ENCODE peak calls at places on chromosomes 5 and 9, in eight cellular contexts. C, E, I, K, T, R, N and Y are unnamed samples. For H3K4me1, the result is how much of the 10 kb centered on the place peaks cover.

GRCh38 chr5:153629027-153629426 is 138.6 kb downstream of the GRIA1 start:
- DNase-seq in C (no peak), E (peak), I (no peak), K (peak), T (no peak), R (peak), N (peak), Y (peak)

GRCh38 chr5:142611154-142611553 is 74.7 kb downstream of the FGF1 start:
- DNase-seq in C (peak), E (peak), I (peak), K (peak), T (peak), R (peak), N (peak), Y (peak)

GRCh38 chr5:95892784-95893354 is 68.8 kb downstream of the ELL2 start:
- DNase-seq in C (peak), E (peak), I (peak), K (peak), T (no peak), R (peak), N (no peak), Y (peak)

GRCh38 chr9:85726737-85727136 is 15.0 kb downstream of the AGTPBP1 start:
- DNase-seq in C (no peak), E (no peak), I (no peak), K (no peak), T (no peak), R (no peak), N (no peak), Y (no peak)

GRCh38 chr9:128512820-128513219 is 8.3 kb downstream of the GLE1 start:
- DNase-seq in C (no peak), E (no peak), I (no peak), K (no peak), T (no peak), R (no peak), N (no peak), Y (no peak)

GRCh38 chr5:8458038-8458383 is 589.1 kb downstream of the MTRR start:
- DNase-seq in C (peak), E (no peak), I (no peak), K (no peak), T (no peak), R (no peak), N (peak), Y (no peak)

GRCh38 chr9:113570749-113571711 is 107.5 kb downstream of the RGS3 start:
- DNase-seq in C (no peak), E (no peak), I (no peak), K (no peak), T (no peak), R (no peak), N (peak), Y (no peak)

GRCh38 chr9:84879631-84880030 is 210.1 kb downstream of the NTRK2 start:
- DNase-seq in C (no peak), E (no peak), I (no peak), K (no peak), T (no peak), R (no peak), N (no peak), Y (no peak)

GRCh38 chr5:104755806-104756205 is 1193.2 kb upstream of the NUDT12 start:
- DNase-seq in C (no peak), E (no peak), I (no peak), K (no peak), T (no peak), R (no peak), N (no peak), Y (no peak)

GRCh38 chr5:131795879-131796792 is 681 bp downstream of the FNIP1 start:
- DNase-seq in C (peak), E (peak), I (peak), K (no peak), T (peak), R (peak), N (peak), Y (peak)

GRCh38 chr9:91884746-91885687 is 65.0 kb downstream of the ROR2 start:
- DNase-seq in C (no peak), E (no peak), I (no peak), K (no peak), T (no peak), R (no peak), N (no peak), Y (peak)

GRCh38 chr5:73797142-73797530 is 171.1 kb downstream of the ARHGEF28 start:
- DNase-seq in C (no peak), E (no peak), I (no peak), K (no peak), T (no peak), R (no peak), N (no peak), Y (no peak)

GRCh38 chr5:10914741-10915480 is 153.9 kb upstream of the DAP start:
- DNase-seq in C (no peak), E (no peak), I (no peak), K (no peak), T (no peak), R (no peak), N (no peak), Y (no peak)

GRCh38 chr5:172717481-172718195 is 53.4 kb downstream of the DUSP1 start:
- DNase-seq in C (no peak), E (no peak), I (no peak), K (no peak), T (peak), R (no peak), N (no peak), Y (no peak)

GRCh38 chr9:132160802-132161742 is 786 bp upstream of the NTNG2 start:
- DNase-seq in C (no peak), E (peak), I (peak), K (no peak), T (peak), R (peak), N (peak), Y (peak)

GRCh38 chr5:8993031-8993430 is 552.8 kb downstream of the SEMA5A start:
- DNase-seq in C (no peak), E (peak), I (no peak), K (no peak), T (no peak), R (no peak), N (no peak), Y (no peak)

GRCh38 chr5:39955156-39955555 is 530.4 kb upstream of the DAB2 start:
- DNase-seq in C (no peak), E (no peak), I (no peak), K (no peak), T (no peak), R (no peak), N (no peak), Y (no peak)

GRCh38 chr5:57592236-57592635 is 109.6 kb upstream of the ACTBL2 start:
- DNase-seq in C (no peak), E (no peak), I (no peak), K (no peak), T (no peak), R (no peak), N (no peak), Y (no peak)

GRCh38 chr5:75335952-75336624 is 932 bp upstream of the HMGCR start:
- DNase-seq in C (peak), E (peak), I (peak), K (peak), T (no peak), R (peak), N (peak), Y (no peak)

GRCh38 chr5:33470544-33470943 is 29.8 kb downstream of the TARS1 start:
- DNase-seq in C (peak), E (peak), I (peak), K (peak), T (no peak), R (peak), N (no peak), Y (peak)
- TF ChIP-seq CTCF in C (peak), E (peak), I (peak), K (no peak), T (peak), R (peak), N (no peak), Y (peak)

GRCh38 chr5:91820874-91821273 is 437.8 kb upstream of the ARRDC3 start:
- DNase-seq in C (no peak), E (no peak), I (no peak), K (no peak), T (no peak), R (no peak), N (no peak), Y (no peak)

GRCh38 chr5:91816674-91817073 is 433.6 kb upstream of the ARRDC3 start:
- DNase-seq in C (no peak), E (no peak), I (no peak), K (no peak), T (no peak), R (no peak), N (no peak), Y (no peak)
- H3K4me1 ChIP-seq in C (under half), E (under half), I (under half), K (under half), T (under half), R (under half), N (under half), Y (under half)

DNA sequence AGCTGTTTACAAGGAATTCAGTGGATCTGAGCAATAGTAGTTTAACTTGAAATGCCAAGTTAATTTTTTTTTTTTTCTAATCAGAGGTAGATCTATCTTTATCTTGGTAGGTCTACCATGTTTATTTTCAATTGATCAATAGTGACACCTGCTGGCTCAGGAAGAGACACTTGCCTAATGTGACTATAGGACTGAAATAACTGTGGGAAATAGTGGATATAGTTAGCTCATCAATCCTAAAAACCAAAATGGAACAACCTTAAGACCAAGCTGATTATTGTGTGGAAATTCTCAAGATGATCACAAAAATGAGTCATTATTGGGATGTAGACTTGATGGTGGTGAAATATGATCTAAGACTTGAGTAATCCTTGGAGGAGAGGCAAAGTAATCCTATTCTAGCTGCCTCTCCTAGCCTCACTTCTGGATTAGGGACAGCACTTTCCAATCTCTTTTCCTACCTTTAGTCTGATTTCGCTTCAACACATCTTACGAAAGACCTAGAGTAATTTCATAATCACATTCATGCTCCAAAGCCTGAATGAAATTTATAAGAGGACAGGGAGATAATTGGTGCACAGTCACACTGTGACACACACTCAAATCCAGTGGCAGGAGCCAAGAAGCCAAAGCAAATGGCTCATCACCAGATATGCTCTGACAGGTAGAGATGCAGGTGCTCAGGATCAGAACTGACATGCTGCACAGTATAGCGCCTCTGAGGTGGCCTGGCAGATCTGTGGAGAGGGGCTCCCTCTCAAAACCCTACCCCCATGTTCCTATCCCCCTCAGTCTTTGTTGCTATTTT is 156.3 kb downstream of the HMHB1 start:
- DNase-seq in C (no peak), E (peak), I (peak), K (peak), T (no peak), R (peak), N (no peak), Y (no peak)
- TF ChIP-seq CTCF in C (no peak), E (peak), I (peak), K (peak), T (peak), R (peak), N (peak), Y (peak)

GRCh38 chr9:121660367-121660766 is 8.9 kb downstream of the DAB2IP start:
- DNase-seq in C (no peak), E (no peak), I (no peak), K (no peak), T (peak), R (no peak), N (no peak), Y (no peak)

GRCh38 chr9:121662896-121663580 is 11.6 kb downstream of the DAB2IP start:
- DNase-seq in C (no peak), E (no peak), I (no peak), K (no peak), T (peak), R (no peak), N (no peak), Y (peak)

GRCh38 chr9:121662359-121662758 is 10.9 kb downstream of the DAB2IP start:
- DNase-seq in C (no peak), E (no peak), I (no peak), K (no peak), T (no peak), R (no peak), N (no peak), Y (no peak)

GRCh38 chr9:121661328-121661727 is 9.9 kb downstream of the DAB2IP start:
- DNase-seq in C (no peak), E (no peak), I (no peak), K (no peak), T (peak), R (no peak), N (no peak), Y (no peak)

DNA sequence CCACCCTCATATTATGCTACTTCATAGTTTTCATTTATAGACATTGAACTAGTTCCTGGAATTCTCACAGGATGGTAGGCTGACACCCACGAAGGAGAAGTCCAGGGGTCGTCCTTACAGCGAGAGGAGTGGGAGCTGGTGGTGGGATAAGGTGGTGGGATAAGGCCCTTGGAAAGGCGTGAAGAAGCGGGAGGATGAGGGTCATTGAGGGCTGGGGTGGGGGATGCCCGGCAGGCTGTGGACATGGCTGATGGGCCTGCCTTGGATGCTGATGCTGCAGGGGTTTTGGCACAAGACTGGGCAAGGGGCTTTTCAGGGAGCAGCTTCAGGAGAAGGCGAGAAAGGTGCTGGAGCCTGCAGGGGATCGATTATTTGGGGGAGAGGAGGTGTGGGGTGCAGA is 9.4 kb downstream of the DAB2IP start:
- DNase-seq in C (no peak), E (no peak), I (no peak), K (no peak), T (peak), R (no peak), N (no peak), Y (no peak)
- H3K4me1 ChIP-seq in C (under half), E (under half), I (under half), K (under half), T (half or more), R (under half), N (under half), Y (under half)

GRCh38 chr5:24643880-24644279 is 898 bp downstream of the CDH10 start:
- DNase-seq in C (no peak), E (no peak), I (no peak), K (no peak), T (no peak), R (no peak), N (no peak), Y (no peak)

GRCh38 chr5:24643255-24643654 is 1.5 kb downstream of the CDH10 start:
- DNase-seq in C (no peak), E (no peak), I (no peak), K (no peak), T (no peak), R (no peak), N (no peak), Y (no peak)

GRCh38 chr5:24644757-24645156 is at the start of gene CDH10:
- DNase-seq in C (no peak), E (no peak), I (no peak), K (no peak), T (no peak), R (no peak), N (no peak), Y (peak)

GRCh38 chr5:24646915-24647314 is 2.1 kb upstream of the CDH10 start:
- DNase-seq in C (no peak), E (no peak), I (no peak), K (no peak), T (no peak), R (no peak), N (no peak), Y (no peak)

DNA sequence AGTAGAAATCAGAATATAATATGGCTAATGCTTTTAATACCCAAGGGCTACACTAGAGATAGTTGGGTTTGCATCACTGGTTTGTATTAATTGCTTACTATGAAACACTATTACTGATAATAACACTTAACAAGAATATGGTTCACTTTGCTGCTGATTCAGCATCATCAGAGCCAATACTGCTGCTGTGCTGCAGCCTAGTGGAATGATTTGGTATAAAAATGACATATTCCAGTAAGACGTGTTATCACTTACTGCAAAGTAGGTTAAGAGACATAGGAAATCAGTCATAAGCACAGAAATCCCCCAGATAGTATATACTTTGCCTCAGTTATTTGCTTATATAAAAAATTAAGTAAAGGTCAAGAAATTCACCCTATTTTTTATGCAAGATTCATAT is 2.8 kb downstream of the CDH10 start:
- DNase-seq in C (no peak), E (peak), I (no peak), K (no peak), T (no peak), R (peak), N (no peak), Y (peak)
- TF ChIP-seq CTCF in C (peak), E (peak), I (peak), K (no peak), T (peak), R (peak), N (peak), Y (peak)

DNA sequence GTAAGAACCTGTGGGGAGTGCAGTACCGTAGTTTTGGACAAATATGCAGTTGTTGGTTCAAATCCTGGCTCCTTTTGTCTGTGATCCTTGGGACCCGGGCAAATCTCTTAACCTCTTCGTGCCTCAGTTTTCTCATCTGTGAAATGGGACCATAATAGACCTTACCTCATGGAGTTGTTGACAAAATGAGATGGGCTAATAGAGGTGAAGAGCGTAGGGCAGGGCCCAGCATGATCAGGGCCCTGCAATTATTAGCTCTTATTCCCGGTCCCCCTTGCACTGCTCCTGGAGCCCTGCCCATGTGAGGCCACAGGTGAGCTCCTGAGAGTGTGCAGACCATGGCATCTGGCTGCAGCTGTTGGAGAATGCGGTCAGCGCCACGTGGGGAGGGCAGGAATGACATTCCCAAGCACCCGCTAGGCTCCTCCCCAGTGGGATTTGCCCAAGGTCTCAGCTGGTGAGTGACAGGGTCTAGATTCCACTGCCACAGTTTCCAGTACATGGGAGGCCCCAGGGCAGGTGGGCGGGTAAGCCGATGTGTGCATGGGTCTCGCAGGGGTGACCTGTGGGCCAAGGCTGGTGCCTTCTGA is 41.0 kb downstream of the NEK6 start:
- DNase-seq in C (peak), E (no peak), I (no peak), K (no peak), T (no peak), R (no peak), N (no peak), Y (no peak)
- H3K4me1 ChIP-seq in C (under half), E (under half), I (half or more), K (under half), T (under half), R (under half), N (under half), Y (under half)

GRCh38 chr5:68749076-68749475 is 344.7 kb upstream of the SLC30A5 start:
- DNase-seq in C (no peak), E (no peak), I (no peak), K (no peak), T (no peak), R (no peak), N (no peak), Y (no peak)
- TF ChIP-seq CTCF in C (no peak), E (no peak), I (no peak), K (no peak), T (no peak), R (no peak), N (no peak), Y (no peak)

GRCh38 chr9:136525841-136526499 is 19.9 kb downstream of the NOTCH1 start:
- DNase-seq in C (peak), E (no peak), I (no peak), K (no peak), T (no peak), R (no peak), N (peak), Y (peak)
- H3K4me1 ChIP-seq in C (half or more), E (under half), I (half or more), K (under half), T (half or more), R (under half), N (half or more), Y (under half)

GRCh38 chr5:65926276-65926761 is at the start of gene ERBIN:
- DNase-seq in C (peak), E (peak), I (peak), K (no peak), T (peak), R (peak), N (peak), Y (no peak)

GRCh38 chr5:65926893-65927292 is 518 bp downstream of the ERBIN start:
- DNase-seq in C (no peak), E (peak), I (no peak), K (no peak), T (no peak), R (no peak), N (peak), Y (peak)

GRCh38 chr5:65925094-65925600 is 1.2 kb upstream of the ERBIN start:
- DNase-seq in C (peak), E (peak), I (peak), K (no peak), T (peak), R (no peak), N (peak), Y (peak)

GRCh38 chr5:65924366-65925093 is 1.8 kb upstream of the ERBIN start:
- DNase-seq in C (no peak), E (peak), I (no peak), K (no peak), T (no peak), R (peak), N (no peak), Y (no peak)

DNA sequence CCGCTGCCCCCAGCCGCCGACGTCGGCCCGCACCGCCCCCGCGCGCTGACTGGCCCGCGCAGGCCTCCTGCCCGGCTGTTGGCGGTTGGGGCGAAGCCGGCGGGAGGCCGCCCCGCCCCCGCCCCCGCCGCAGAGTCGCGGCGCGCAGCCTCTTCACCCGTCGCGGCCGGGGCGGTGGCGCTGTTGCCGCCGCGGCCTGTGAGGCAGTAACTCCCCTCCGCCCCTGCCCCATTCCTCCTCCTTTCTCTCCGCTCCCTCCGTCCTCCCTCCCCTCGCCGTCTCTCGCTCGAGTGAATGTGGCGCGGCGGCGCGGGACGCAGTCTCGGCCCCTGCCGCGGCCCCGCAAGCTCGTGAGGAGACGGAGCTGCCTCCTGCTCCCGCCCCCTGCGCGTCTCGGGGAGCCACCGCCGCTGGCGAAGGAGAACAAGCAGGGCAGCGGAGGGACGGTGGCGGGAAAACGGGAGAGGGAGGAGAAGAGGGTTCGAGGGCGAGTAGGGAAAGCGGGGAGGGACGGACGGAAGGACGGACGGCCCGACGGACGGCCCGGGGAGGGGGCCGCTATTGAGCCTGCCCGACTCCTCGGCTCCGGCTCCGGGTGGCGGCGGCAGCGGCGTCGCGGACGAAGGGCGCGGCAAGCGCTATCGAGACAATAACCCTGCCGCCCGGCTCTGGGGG is 637 bp upstream of the ERBIN start:
- DNase-seq in C (peak), E (peak), I (peak), K (peak), T (peak), R (peak), N (peak), Y (peak)
- TF ChIP-seq CTCF in C (peak), E (peak), I (peak), K (no peak), T (peak), R (peak), N (peak), Y (peak)